ENCODE peak calls at places on chromosomes 6 and 20, in six cellular contexts. One of them, this sample, is unnamed.

GRCh38 chr6:136208783-136209182 is 41.3 kb downstream of the MTFR2 start:
- DNase-seq in heart left ventricle: no peak
- DNase-seq in cardiac fibroblast: no peak
- DNase-seq in DND-41: no peak
- DNase-seq in neural progenitor cell: no peak
- DNase-seq in cardiac muscle cell: no peak
- DNase-seq in this sample: no peak

GRCh38 chr6:41379314-41379713 is 43.9 kb downstream of the NCR2 start:
- DNase-seq in heart left ventricle: no peak
- DNase-seq in DND-41: no peak
- DNase-seq in neural progenitor cell: no peak
- DNase-seq in cardiac muscle cell: no peak
- DNase-seq in cardiac fibroblast: no peak
- DNase-seq in this sample: no peak

GRCh38 chr6:101114703-101115102 is 233.6 kb upstream of the ASCC3 start:
- DNase-seq in neural progenitor cell: peak; percentile 61
- DNase-seq in cardiac fibroblast: peak; percentile 62
- DNase-seq in heart left ventricle: no peak
- DNase-seq in cardiac muscle cell: peak; percentile 53
- DNase-seq in DND-41: peak; percentile 15
- DNase-seq in this sample: peak; percentile 6

GRCh38 chr6:13558718-13559117 is 15.7 kb upstream of the SIRT5 start:
- DNase-seq in cardiac fibroblast: no peak
- DNase-seq in neural progenitor cell: no peak
- DNase-seq in heart left ventricle: no peak
- DNase-seq in DND-41: no peak
- DNase-seq in cardiac muscle cell: no peak
- DNase-seq in this sample: no peak

GRCh38 chr6:38138374-38138773 is 318.8 kb downstream of the ZFAND3 start:
- DNase-seq in heart left ventricle: no peak
- DNase-seq in neural progenitor cell: peak; percentile 45
- DNase-seq in cardiac fibroblast: no peak
- DNase-seq in DND-41: no peak
- DNase-seq in cardiac muscle cell: no peak
- DNase-seq in this sample: no peak

GRCh38 chr6:81621816-81622395 is 130.6 kb downstream of the TENT5A start:
- DNase-seq in heart left ventricle: no peak
- DNase-seq in DND-41: no peak
- DNase-seq in neural progenitor cell: no peak
- DNase-seq in cardiac muscle cell: no peak
- DNase-seq in cardiac fibroblast: peak; percentile 20
- DNase-seq in this sample: no peak

GRCh38 chr6:5051394-5051793 is 33.7 kb upstream of the PPP1R3G start:
- DNase-seq in neural progenitor cell: no peak
- DNase-seq in cardiac fibroblast: no peak
- DNase-seq in heart left ventricle: no peak
- DNase-seq in DND-41: no peak
- DNase-seq in cardiac muscle cell: no peak
- DNase-seq in this sample: no peak

GRCh38 chr6:21780144-21780543 is 186.6 kb downstream of the SOX4 start:
- DNase-seq in cardiac fibroblast: no peak
- DNase-seq in neural progenitor cell: no peak
- DNase-seq in DND-41: no peak
- DNase-seq in heart left ventricle: no peak
- DNase-seq in cardiac muscle cell: no peak
- DNase-seq in this sample: no peak

GRCh38 chr6:12354499-12354898 is 64.3 kb downstream of the EDN1 start:
- DNase-seq in cardiac muscle cell: no peak
- DNase-seq in cardiac fibroblast: peak; percentile 98
- DNase-seq in neural progenitor cell: peak; percentile 66
- DNase-seq in DND-41: no peak
- DNase-seq in heart left ventricle: no peak
- DNase-seq in this sample: peak; percentile 54

GRCh38 chr6:167668019-167668753 is 158.5 kb upstream of the AFDN start:
- DNase-seq in neural progenitor cell: peak; percentile 59
- DNase-seq in cardiac muscle cell: no peak
- DNase-seq in heart left ventricle: no peak
- DNase-seq in DND-41: no peak
- DNase-seq in cardiac fibroblast: no peak
- DNase-seq in this sample: no peak

GRCh38 chr6:138499303-138499991 is at the start of gene NHSL1:
- DNase-seq in cardiac muscle cell: peak; percentile 48
- DNase-seq in DND-41: no peak
- DNase-seq in heart left ventricle: no peak
- DNase-seq in cardiac fibroblast: no peak
- DNase-seq in neural progenitor cell: peak; percentile 51
- DNase-seq in this sample: peak; percentile 40

GRCh38 chr6:155645328-155645727 is 189.7 kb upstream of the NOX3 start:
- DNase-seq in cardiac muscle cell: no peak
- DNase-seq in neural progenitor cell: no peak
- DNase-seq in DND-41: no peak
- DNase-seq in cardiac fibroblast: peak; percentile 38
- DNase-seq in heart left ventricle: no peak
- DNase-seq in this sample: no peak

GRCh38 chr20:31712564-31713311 is 9.9 kb downstream of the BCL2L1 start:
- DNase-seq in cardiac fibroblast: peak; percentile 97
- DNase-seq in heart left ventricle: peak; percentile 93
- DNase-seq in DND-41: no peak
- DNase-seq in cardiac muscle cell: peak; percentile 30
- DNase-seq in neural progenitor cell: peak; percentile 94
- DNase-seq in this sample: peak; percentile 93

GRCh38 chr20:41408131-41408789 is 41.6 kb upstream of the EMILIN3 start:
- DNase-seq in cardiac fibroblast: no peak
- DNase-seq in heart left ventricle: no peak
- DNase-seq in DND-41: no peak
- DNase-seq in cardiac muscle cell: no peak
- DNase-seq in neural progenitor cell: no peak
- DNase-seq in this sample: no peak

GRCh38 chr20:6708010-6708409 is 59.5 kb upstream of the BMP2 start:
- DNase-seq in heart left ventricle: peak; percentile 73
- DNase-seq in DND-41: no peak
- DNase-seq in neural progenitor cell: peak; percentile 41
- DNase-seq in cardiac muscle cell: no peak
- DNase-seq in cardiac fibroblast: peak; percentile 88
- DNase-seq in this sample: peak; percentile 67

GRCh38 chr6:137217801-137218472 is 1.2 kb downstream of the IFNGR1 start:
- DNase-seq in cardiac muscle cell: no peak
- DNase-seq in neural progenitor cell: no peak
- DNase-seq in cardiac fibroblast: peak; percentile 54
- DNase-seq in DND-41: no peak
- DNase-seq in heart left ventricle: peak; percentile 57
- DNase-seq in this sample: no peak

GRCh38 chr20:10337291-10337690 is 96.7 kb downstream of the MKKS start:
- DNase-seq in heart left ventricle: no peak
- DNase-seq in neural progenitor cell: no peak
- DNase-seq in cardiac fibroblast: peak; percentile 44
- DNase-seq in cardiac muscle cell: no peak
- DNase-seq in DND-41: no peak
- DNase-seq in this sample: no peak

GRCh38 chr6:37134622-37135191 is 35.2 kb upstream of the PIM1 start:
- DNase-seq in DND-41: no peak
- DNase-seq in cardiac fibroblast: peak; percentile 98
- DNase-seq in heart left ventricle: no peak
- DNase-seq in neural progenitor cell: no peak
- DNase-seq in cardiac muscle cell: no peak
- DNase-seq in this sample: peak; percentile 81

DNA sequence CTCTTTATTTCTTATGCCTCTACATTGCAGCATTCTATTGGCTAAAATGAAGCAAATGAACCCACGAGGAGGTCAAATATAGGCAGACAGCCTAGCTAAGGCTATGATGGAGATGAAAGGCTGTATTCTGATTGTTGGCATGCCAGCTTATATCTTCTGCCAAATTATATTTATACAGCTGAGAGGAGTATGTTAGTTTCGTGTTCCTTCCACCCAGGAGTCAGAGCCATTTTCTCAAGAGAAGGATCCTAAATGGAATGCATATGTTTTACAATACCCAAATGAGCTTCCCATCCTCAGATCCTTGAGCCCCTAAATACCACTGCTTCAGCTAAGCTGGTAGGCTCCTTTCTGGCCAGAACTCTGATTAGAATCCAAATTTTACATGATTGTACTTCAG is 178.4 kb upstream of the HDDC2 start:
- DNase-seq in cardiac fibroblast: no peak
- DNase-seq in DND-41: no peak
- DNase-seq in heart left ventricle: no peak
- DNase-seq in neural progenitor cell: no peak
- DNase-seq in cardiac muscle cell: no peak
- DNase-seq in this sample: no peak
- H3K4me3 ChIP-seq in cardiac fibroblast: no peak overlapping the region
- H3K4me3 ChIP-seq in DND-41: no peak overlapping the region
- H3K4me3 ChIP-seq in heart left ventricle: no peak overlapping the region
- H3K4me3 ChIP-seq in neural progenitor cell: no peak overlapping the region
- H3K4me3 ChIP-seq in cardiac muscle cell: no peak overlapping the region
- H3K4me3 ChIP-seq in this sample: no peak overlapping the region

GRCh38 chr6:146697921-146698320 is 99.1 kb downstream of the ADGB start:
- DNase-seq in neural progenitor cell: no peak
- DNase-seq in DND-41: no peak
- DNase-seq in cardiac fibroblast: peak; percentile 9
- DNase-seq in cardiac muscle cell: no peak
- DNase-seq in heart left ventricle: no peak
- DNase-seq in this sample: no peak

GRCh38 chr6:146701632-146702031 is 102.9 kb downstream of the ADGB start:
- DNase-seq in neural progenitor cell: no peak
- DNase-seq in cardiac fibroblast: no peak
- DNase-seq in heart left ventricle: no peak
- DNase-seq in DND-41: no peak
- DNase-seq in cardiac muscle cell: no peak
- DNase-seq in this sample: no peak

DNA sequence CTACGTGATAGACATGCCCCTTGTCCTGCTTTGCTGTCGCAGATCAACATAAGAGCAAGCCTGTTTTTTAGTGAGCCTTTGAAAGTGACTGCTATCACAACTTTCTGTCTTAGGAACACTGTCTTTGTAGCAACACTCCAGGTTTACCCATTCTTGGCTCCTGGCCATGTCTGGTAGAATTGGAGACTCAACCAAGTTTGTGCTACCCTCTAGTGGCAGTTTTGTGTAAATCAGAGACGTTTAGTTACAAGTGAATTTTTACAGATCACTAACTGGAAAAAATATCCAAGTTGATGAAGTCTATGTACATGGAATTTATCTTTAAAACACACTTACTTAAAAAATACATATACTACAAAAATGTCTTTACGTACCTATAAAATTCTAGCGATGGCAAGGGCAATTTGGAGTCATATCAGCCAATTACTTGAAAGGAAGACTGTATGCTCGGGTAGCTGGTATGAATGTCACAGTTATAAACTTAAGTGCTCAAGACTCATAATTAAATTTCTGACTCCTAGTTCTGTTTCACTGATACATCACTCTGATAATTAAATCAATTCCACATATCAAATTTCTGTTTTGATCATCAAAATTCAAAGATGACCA is 101.4 kb downstream of the ADGB start:
- DNase-seq in cardiac muscle cell: peak; percentile 94
- DNase-seq in neural progenitor cell: peak; percentile 82
- DNase-seq in cardiac fibroblast: peak; percentile 90
- DNase-seq in DND-41: peak; percentile 63
- DNase-seq in heart left ventricle: peak; percentile 78
- DNase-seq in this sample: peak; percentile 85
- TF ChIP-seq CTCF in cardiac muscle cell: peak; percentile 72
- TF ChIP-seq CTCF in neural progenitor cell: peak; percentile 84
- TF ChIP-seq CTCF in cardiac fibroblast: peak; percentile 60
- TF ChIP-seq CTCF in DND-41: peak; percentile 78
- TF ChIP-seq CTCF in heart left ventricle: peak; percentile 69
- TF ChIP-seq CTCF in this sample: peak; percentile 61

DNA sequence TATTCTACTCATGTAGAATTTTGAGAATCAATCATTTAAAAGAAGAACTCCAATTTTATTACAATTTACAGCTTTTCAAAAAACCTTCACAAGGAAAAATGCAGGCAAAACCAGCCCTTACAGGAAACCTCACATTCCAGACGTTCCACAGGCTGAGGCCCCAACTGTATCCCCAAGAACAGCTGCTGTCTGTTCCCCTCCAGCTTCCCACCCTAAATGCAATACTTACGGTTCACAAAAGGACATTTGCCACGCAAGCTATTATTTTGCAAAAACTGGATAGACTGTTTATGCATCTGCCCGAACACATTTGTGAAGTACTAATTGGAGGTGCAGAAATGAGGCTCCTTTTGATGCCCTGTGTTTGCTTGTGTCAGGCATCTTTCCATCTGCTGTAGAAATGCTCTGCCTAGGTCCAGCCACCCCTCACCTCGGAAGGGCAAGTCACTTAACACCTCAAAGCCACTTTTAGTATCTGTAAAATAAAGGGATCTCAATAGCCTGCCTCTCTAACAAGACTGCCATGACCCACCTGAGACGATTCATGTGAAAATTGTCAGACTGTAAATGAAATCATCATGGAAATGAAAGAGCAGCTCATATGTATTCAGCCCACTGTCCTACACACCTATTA is 26.5 kb downstream of the PDE10A start:
- DNase-seq in heart left ventricle: no peak
- DNase-seq in DND-41: no peak
- DNase-seq in cardiac muscle cell: peak; percentile 43
- DNase-seq in cardiac fibroblast: peak; percentile 81
- DNase-seq in neural progenitor cell: peak; percentile 41
- DNase-seq in this sample: no peak
- H3K4me3 ChIP-seq in heart left ventricle: no peak overlapping the region
- H3K4me3 ChIP-seq in DND-41: no peak overlapping the region
- H3K4me3 ChIP-seq in cardiac muscle cell: no peak overlapping the region
- H3K4me3 ChIP-seq in cardiac fibroblast: no peak overlapping the region
- H3K4me3 ChIP-seq in neural progenitor cell: no peak overlapping the region
- H3K4me3 ChIP-seq in this sample: no peak overlapping the region

DNA sequence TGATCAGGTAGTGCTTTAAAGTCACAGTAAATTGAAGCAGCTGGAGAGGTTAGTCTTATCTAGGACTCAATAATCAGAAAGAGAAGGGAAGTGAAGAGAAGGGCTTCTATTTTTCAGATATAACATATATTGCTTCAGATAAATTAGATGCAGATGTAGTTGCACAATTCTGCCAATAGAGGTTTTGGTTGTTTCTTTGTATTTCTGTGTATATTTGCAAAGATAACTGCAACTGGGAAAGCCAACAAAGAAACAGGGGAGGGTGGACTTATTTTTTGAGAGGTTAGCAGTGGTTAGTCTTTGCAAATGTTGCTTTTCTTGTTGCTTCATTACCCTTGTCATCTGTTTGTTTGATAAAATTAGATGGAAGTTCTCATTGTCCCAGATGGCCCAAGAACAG is 106.6 kb downstream of the ADGRG6 start:
- DNase-seq in cardiac fibroblast: peak; percentile 15
- DNase-seq in heart left ventricle: no peak
- DNase-seq in DND-41: no peak
- DNase-seq in cardiac muscle cell: no peak
- DNase-seq in neural progenitor cell: no peak
- DNase-seq in this sample: no peak
- TF ChIP-seq CTCF in cardiac fibroblast: peak; percentile 34
- TF ChIP-seq CTCF in heart left ventricle: no peak
- TF ChIP-seq CTCF in DND-41: no peak
- TF ChIP-seq CTCF in cardiac muscle cell: no peak
- TF ChIP-seq CTCF in neural progenitor cell: peak; percentile 15
- TF ChIP-seq CTCF in this sample: no peak

GRCh38 chr6:85592044-85592443 is 1.6 kb downstream of the SNX14 start:
- DNase-seq in neural progenitor cell: no peak
- DNase-seq in heart left ventricle: no peak
- DNase-seq in DND-41: no peak
- DNase-seq in cardiac fibroblast: no peak
- DNase-seq in cardiac muscle cell: no peak
- DNase-seq in this sample: no peak
- H3K4me3 ChIP-seq in neural progenitor cell: no peak overlapping the region
- H3K4me3 ChIP-seq in heart left ventricle: no peak overlapping the region
- H3K4me3 ChIP-seq in DND-41: no peak overlapping the region
- H3K4me3 ChIP-seq in cardiac fibroblast: no peak overlapping the region
- H3K4me3 ChIP-seq in cardiac muscle cell: no peak overlapping the region
- H3K4me3 ChIP-seq in this sample: peak overlapping the region; percentile 69

GRCh38 chr6:121236984-121237383 is 97.3 kb downstream of the TBC1D32 start:
- DNase-seq in cardiac fibroblast: no peak
- DNase-seq in neural progenitor cell: no peak
- DNase-seq in DND-41: no peak
- DNase-seq in cardiac muscle cell: no peak
- DNase-seq in heart left ventricle: no peak
- DNase-seq in this sample: no peak
- TF ChIP-seq CTCF in cardiac fibroblast: no peak
- TF ChIP-seq CTCF in neural progenitor cell: no peak
- TF ChIP-seq CTCF in DND-41: peak; percentile 12
- TF ChIP-seq CTCF in cardiac muscle cell: no peak
- TF ChIP-seq CTCF in heart left ventricle: no peak
- TF ChIP-seq CTCF in this sample: no peak